ENCODE peak calls at places on chromosomes 5 and 9, in seven cellular contexts. One of them, this sample, is unnamed.

GRCh38 chr9:37574241-37574721 is 1.9 kb downstream of the FBXO10 start:
- DNase-seq in CD4-positive, alpha-beta T cell: no peak
- DNase-seq in stimulated activated naive CD8-positive, alpha-beta T cell treated with anti-CD3 and anti-CD28 coated beads, Interleukin-15, amount 100 ng/mL, for 72 hours: no peak
- DNase-seq in stimulated activated CD4-positive, alpha-beta T cell treated with anti-CD3 and anti-CD28 coated beads, Interleukin-4, amount 100 ng/mL, for 48 hours: no peak
- DNase-seq in breast epithelium: no peak
- DNase-seq in LHCN-M2: peak; percentile 69
- DNase-seq in head of caudate nucleus: no peak
- DNase-seq in this sample: peak; percentile 77

GRCh38 chr5:179730852-179731251 is 1.8 kb upstream of the MAML1 start:
- DNase-seq in LHCN-M2: no peak
- DNase-seq in head of caudate nucleus: no peak
- DNase-seq in CD4-positive, alpha-beta T cell: no peak
- DNase-seq in breast epithelium: no peak
- DNase-seq in stimulated activated CD4-positive, alpha-beta T cell treated with anti-CD3 and anti-CD28 coated beads, Interleukin-4, amount 100 ng/mL, for 48 hours: no peak
- DNase-seq in stimulated activated naive CD8-positive, alpha-beta T cell treated with anti-CD3 and anti-CD28 coated beads, Interleukin-15, amount 100 ng/mL, for 72 hours: no peak
- DNase-seq in this sample: no peak

GRCh38 chr9:96331236-96331947 is 29.4 kb upstream of the HSD17B3 start:
- DNase-seq in stimulated activated naive CD8-positive, alpha-beta T cell treated with anti-CD3 and anti-CD28 coated beads, Interleukin-15, amount 100 ng/mL, for 72 hours: no peak
- DNase-seq in head of caudate nucleus: no peak
- DNase-seq in stimulated activated CD4-positive, alpha-beta T cell treated with anti-CD3 and anti-CD28 coated beads, Interleukin-4, amount 100 ng/mL, for 48 hours: no peak
- DNase-seq in LHCN-M2: no peak
- DNase-seq in CD4-positive, alpha-beta T cell: no peak
- DNase-seq in breast epithelium: no peak
- DNase-seq in this sample: no peak

GRCh38 chr5:122673343-122673742 is 101.5 kb upstream of the SNX2 start:
- DNase-seq in stimulated activated CD4-positive, alpha-beta T cell treated with anti-CD3 and anti-CD28 coated beads, Interleukin-4, amount 100 ng/mL, for 48 hours: no peak
- DNase-seq in stimulated activated naive CD8-positive, alpha-beta T cell treated with anti-CD3 and anti-CD28 coated beads, Interleukin-15, amount 100 ng/mL, for 72 hours: no peak
- DNase-seq in LHCN-M2: no peak
- DNase-seq in breast epithelium: no peak
- DNase-seq in CD4-positive, alpha-beta T cell: no peak
- DNase-seq in head of caudate nucleus: no peak
- DNase-seq in this sample: no peak

GRCh38 chr5:174082286-174082685 is 36.8 kb downstream of the NSG2 start:
- DNase-seq in stimulated activated naive CD8-positive, alpha-beta T cell treated with anti-CD3 and anti-CD28 coated beads, Interleukin-15, amount 100 ng/mL, for 72 hours: no peak
- DNase-seq in LHCN-M2: no peak
- DNase-seq in breast epithelium: no peak
- DNase-seq in CD4-positive, alpha-beta T cell: no peak
- DNase-seq in head of caudate nucleus: peak; percentile 34
- DNase-seq in stimulated activated CD4-positive, alpha-beta T cell treated with anti-CD3 and anti-CD28 coated beads, Interleukin-4, amount 100 ng/mL, for 48 hours: no peak
- DNase-seq in this sample: no peak

GRCh38 chr5:32307769-32308194 is 5.0 kb downstream of the MTMR12 start:
- DNase-seq in head of caudate nucleus: no peak
- DNase-seq in breast epithelium: no peak
- DNase-seq in stimulated activated CD4-positive, alpha-beta T cell treated with anti-CD3 and anti-CD28 coated beads, Interleukin-4, amount 100 ng/mL, for 48 hours: no peak
- DNase-seq in CD4-positive, alpha-beta T cell: no peak
- DNase-seq in LHCN-M2: no peak
- DNase-seq in stimulated activated naive CD8-positive, alpha-beta T cell treated with anti-CD3 and anti-CD28 coated beads, Interleukin-15, amount 100 ng/mL, for 72 hours: no peak
- DNase-seq in this sample: no peak

GRCh38 chr5:179768326-179769085 is 25.3 kb upstream of the LTC4S start:
- DNase-seq in stimulated activated naive CD8-positive, alpha-beta T cell treated with anti-CD3 and anti-CD28 coated beads, Interleukin-15, amount 100 ng/mL, for 72 hours: no peak
- DNase-seq in CD4-positive, alpha-beta T cell: no peak
- DNase-seq in breast epithelium: no peak
- DNase-seq in head of caudate nucleus: no peak
- DNase-seq in LHCN-M2: no peak
- DNase-seq in stimulated activated CD4-positive, alpha-beta T cell treated with anti-CD3 and anti-CD28 coated beads, Interleukin-4, amount 100 ng/mL, for 48 hours: no peak
- DNase-seq in this sample: no peak

GRCh38 chr9:115152281-115152680 is 34.3 kb upstream of the TNC start:
- DNase-seq in CD4-positive, alpha-beta T cell: no peak
- DNase-seq in LHCN-M2: no peak
- DNase-seq in head of caudate nucleus: no peak
- DNase-seq in stimulated activated naive CD8-positive, alpha-beta T cell treated with anti-CD3 and anti-CD28 coated beads, Interleukin-15, amount 100 ng/mL, for 72 hours: no peak
- DNase-seq in stimulated activated CD4-positive, alpha-beta T cell treated with anti-CD3 and anti-CD28 coated beads, Interleukin-4, amount 100 ng/mL, for 48 hours: no peak
- DNase-seq in breast epithelium: no peak
- DNase-seq in this sample: no peak

GRCh38 chr9:109010676-109011655 is 2.3 kb downstream of the CTNNAL1 start:
- DNase-seq in head of caudate nucleus: peak; percentile 42
- DNase-seq in breast epithelium: no peak
- DNase-seq in stimulated activated naive CD8-positive, alpha-beta T cell treated with anti-CD3 and anti-CD28 coated beads, Interleukin-15, amount 100 ng/mL, for 72 hours: peak; percentile 35
- DNase-seq in LHCN-M2: peak; percentile 80
- DNase-seq in CD4-positive, alpha-beta T cell: peak; percentile 44
- DNase-seq in stimulated activated CD4-positive, alpha-beta T cell treated with anti-CD3 and anti-CD28 coated beads, Interleukin-4, amount 100 ng/mL, for 48 hours: peak; percentile 52
- DNase-seq in this sample: peak; percentile 17

GRCh38 chr9:7976167-7976755 is 176.7 kb upstream of the DMAC1 start:
- DNase-seq in CD4-positive, alpha-beta T cell: peak; percentile 4
- DNase-seq in stimulated activated CD4-positive, alpha-beta T cell treated with anti-CD3 and anti-CD28 coated beads, Interleukin-4, amount 100 ng/mL, for 48 hours: peak; percentile 38
- DNase-seq in breast epithelium: no peak
- DNase-seq in LHCN-M2: no peak
- DNase-seq in head of caudate nucleus: no peak
- DNase-seq in stimulated activated naive CD8-positive, alpha-beta T cell treated with anti-CD3 and anti-CD28 coated beads, Interleukin-15, amount 100 ng/mL, for 72 hours: peak; percentile 62
- DNase-seq in this sample: no peak

GRCh38 chr9:4929917-4930316 is 55.2 kb upstream of the JAK2 start:
- DNase-seq in CD4-positive, alpha-beta T cell: no peak
- DNase-seq in LHCN-M2: no peak
- DNase-seq in breast epithelium: no peak
- DNase-seq in stimulated activated CD4-positive, alpha-beta T cell treated with anti-CD3 and anti-CD28 coated beads, Interleukin-4, amount 100 ng/mL, for 48 hours: no peak
- DNase-seq in head of caudate nucleus: no peak
- DNase-seq in stimulated activated naive CD8-positive, alpha-beta T cell treated with anti-CD3 and anti-CD28 coated beads, Interleukin-15, amount 100 ng/mL, for 72 hours: no peak
- DNase-seq in this sample: no peak

GRCh38 chr5:54701179-54701578 is 183.6 kb downstream of the SNX18 start:
- DNase-seq in CD4-positive, alpha-beta T cell: no peak
- DNase-seq in breast epithelium: peak; percentile 95
- DNase-seq in stimulated activated CD4-positive, alpha-beta T cell treated with anti-CD3 and anti-CD28 coated beads, Interleukin-4, amount 100 ng/mL, for 48 hours: no peak
- DNase-seq in LHCN-M2: peak; percentile 100
- DNase-seq in head of caudate nucleus: no peak
- DNase-seq in stimulated activated naive CD8-positive, alpha-beta T cell treated with anti-CD3 and anti-CD28 coated beads, Interleukin-15, amount 100 ng/mL, for 72 hours: no peak
- DNase-seq in this sample: peak; percentile 100

GRCh38 chr9:3824589-3824988 is 298.8 kb upstream of the RFX3 start:
- DNase-seq in CD4-positive, alpha-beta T cell: no peak
- DNase-seq in head of caudate nucleus: no peak
- DNase-seq in stimulated activated naive CD8-positive, alpha-beta T cell treated with anti-CD3 and anti-CD28 coated beads, Interleukin-15, amount 100 ng/mL, for 72 hours: no peak
- DNase-seq in breast epithelium: no peak
- DNase-seq in LHCN-M2: no peak
- DNase-seq in stimulated activated CD4-positive, alpha-beta T cell treated with anti-CD3 and anti-CD28 coated beads, Interleukin-4, amount 100 ng/mL, for 48 hours: no peak
- DNase-seq in this sample: no peak

GRCh38 chr5:92378961-92379611 is 996.0 kb upstream of the ARRDC3 start:
- DNase-seq in LHCN-M2: peak; percentile 86
- DNase-seq in CD4-positive, alpha-beta T cell: no peak
- DNase-seq in breast epithelium: no peak
- DNase-seq in stimulated activated CD4-positive, alpha-beta T cell treated with anti-CD3 and anti-CD28 coated beads, Interleukin-4, amount 100 ng/mL, for 48 hours: no peak
- DNase-seq in head of caudate nucleus: no peak
- DNase-seq in stimulated activated naive CD8-positive, alpha-beta T cell treated with anti-CD3 and anti-CD28 coated beads, Interleukin-15, amount 100 ng/mL, for 72 hours: no peak
- DNase-seq in this sample: peak; percentile 50

GRCh38 chr5:171137768-171138540 is 171.1 kb upstream of the TLX3 start:
- DNase-seq in stimulated activated CD4-positive, alpha-beta T cell treated with anti-CD3 and anti-CD28 coated beads, Interleukin-4, amount 100 ng/mL, for 48 hours: no peak
- DNase-seq in CD4-positive, alpha-beta T cell: no peak
- DNase-seq in head of caudate nucleus: no peak
- DNase-seq in stimulated activated naive CD8-positive, alpha-beta T cell treated with anti-CD3 and anti-CD28 coated beads, Interleukin-15, amount 100 ng/mL, for 72 hours: no peak
- DNase-seq in breast epithelium: no peak
- DNase-seq in LHCN-M2: no peak
- DNase-seq in this sample: no peak

GRCh38 chr5:137146402-137146889 is 352.7 kb downstream of the SPOCK1 start:
- DNase-seq in stimulated activated CD4-positive, alpha-beta T cell treated with anti-CD3 and anti-CD28 coated beads, Interleukin-4, amount 100 ng/mL, for 48 hours: no peak
- DNase-seq in breast epithelium: no peak
- DNase-seq in head of caudate nucleus: peak; percentile 62
- DNase-seq in stimulated activated naive CD8-positive, alpha-beta T cell treated with anti-CD3 and anti-CD28 coated beads, Interleukin-15, amount 100 ng/mL, for 72 hours: no peak
- DNase-seq in LHCN-M2: peak; percentile 98
- DNase-seq in CD4-positive, alpha-beta T cell: no peak
- DNase-seq in this sample: peak; percentile 79

GRCh38 chr5:133240425-133241091 is 188.7 kb downstream of the HSPA4 start:
- DNase-seq in stimulated activated CD4-positive, alpha-beta T cell treated with anti-CD3 and anti-CD28 coated beads, Interleukin-4, amount 100 ng/mL, for 48 hours: peak; percentile 51
- DNase-seq in CD4-positive, alpha-beta T cell: no peak
- DNase-seq in LHCN-M2: peak; percentile 98
- DNase-seq in stimulated activated naive CD8-positive, alpha-beta T cell treated with anti-CD3 and anti-CD28 coated beads, Interleukin-15, amount 100 ng/mL, for 72 hours: no peak
- DNase-seq in head of caudate nucleus: peak; percentile 75
- DNase-seq in breast epithelium: peak; percentile 37
- DNase-seq in this sample: peak; percentile 98

GRCh38 chr9:129175825-129176633 is 2.0 kb downstream of the IER5L start:
- DNase-seq in breast epithelium: peak; percentile 94
- DNase-seq in LHCN-M2: peak; percentile 84
- DNase-seq in CD4-positive, alpha-beta T cell: peak; percentile 10
- DNase-seq in head of caudate nucleus: peak; percentile 78
- DNase-seq in stimulated activated naive CD8-positive, alpha-beta T cell treated with anti-CD3 and anti-CD28 coated beads, Interleukin-15, amount 100 ng/mL, for 72 hours: peak; percentile 84
- DNase-seq in stimulated activated CD4-positive, alpha-beta T cell treated with anti-CD3 and anti-CD28 coated beads, Interleukin-4, amount 100 ng/mL, for 48 hours: peak; percentile 64
- DNase-seq in this sample: peak; percentile 90

GRCh38 chr5:159341914-159342313 is 11.6 kb upstream of the IL12B start:
- DNase-seq in CD4-positive, alpha-beta T cell: peak; percentile 33
- DNase-seq in stimulated activated naive CD8-positive, alpha-beta T cell treated with anti-CD3 and anti-CD28 coated beads, Interleukin-15, amount 100 ng/mL, for 72 hours: peak; percentile 28
- DNase-seq in head of caudate nucleus: peak; percentile 61
- DNase-seq in breast epithelium: peak; percentile 72
- DNase-seq in stimulated activated CD4-positive, alpha-beta T cell treated with anti-CD3 and anti-CD28 coated beads, Interleukin-4, amount 100 ng/mL, for 48 hours: peak; percentile 38
- DNase-seq in LHCN-M2: peak; percentile 65
- DNase-seq in this sample: peak; percentile 83

GRCh38 chr9:17082343-17082742 is 52.5 kb upstream of the CNTLN start:
- DNase-seq in CD4-positive, alpha-beta T cell: no peak
- DNase-seq in breast epithelium: no peak
- DNase-seq in head of caudate nucleus: no peak
- DNase-seq in stimulated activated CD4-positive, alpha-beta T cell treated with anti-CD3 and anti-CD28 coated beads, Interleukin-4, amount 100 ng/mL, for 48 hours: no peak
- DNase-seq in LHCN-M2: peak; percentile 26
- DNase-seq in stimulated activated naive CD8-positive, alpha-beta T cell treated with anti-CD3 and anti-CD28 coated beads, Interleukin-15, amount 100 ng/mL, for 72 hours: no peak
- DNase-seq in this sample: peak; percentile 53

GRCh38 chr5:37739817-37740261 is 100.0 kb downstream of the GDNF start:
- DNase-seq in stimulated activated naive CD8-positive, alpha-beta T cell treated with anti-CD3 and anti-CD28 coated beads, Interleukin-15, amount 100 ng/mL, for 72 hours: no peak
- DNase-seq in breast epithelium: no peak
- DNase-seq in stimulated activated CD4-positive, alpha-beta T cell treated with anti-CD3 and anti-CD28 coated beads, Interleukin-4, amount 100 ng/mL, for 48 hours: no peak
- DNase-seq in CD4-positive, alpha-beta T cell: no peak
- DNase-seq in LHCN-M2: peak; percentile 84
- DNase-seq in head of caudate nucleus: no peak
- DNase-seq in this sample: peak; percentile 60

GRCh38 chr5:58325950-58326500 is 133.9 kb downstream of the PLK2 start:
- DNase-seq in stimulated activated naive CD8-positive, alpha-beta T cell treated with anti-CD3 and anti-CD28 coated beads, Interleukin-15, amount 100 ng/mL, for 72 hours: no peak
- DNase-seq in LHCN-M2: no peak
- DNase-seq in stimulated activated CD4-positive, alpha-beta T cell treated with anti-CD3 and anti-CD28 coated beads, Interleukin-4, amount 100 ng/mL, for 48 hours: no peak
- DNase-seq in breast epithelium: no peak
- DNase-seq in head of caudate nucleus: no peak
- DNase-seq in CD4-positive, alpha-beta T cell: no peak
- DNase-seq in this sample: no peak

GRCh38 chr5:132268698-132269551 is 11.4 kb downstream of the PDLIM4 start:
- DNase-seq in stimulated activated CD4-positive, alpha-beta T cell treated with anti-CD3 and anti-CD28 coated beads, Interleukin-4, amount 100 ng/mL, for 48 hours: no peak
- DNase-seq in breast epithelium: no peak
- DNase-seq in CD4-positive, alpha-beta T cell: no peak
- DNase-seq in stimulated activated naive CD8-positive, alpha-beta T cell treated with anti-CD3 and anti-CD28 coated beads, Interleukin-15, amount 100 ng/mL, for 72 hours: no peak
- DNase-seq in head of caudate nucleus: no peak
- DNase-seq in LHCN-M2: no peak
- DNase-seq in this sample: peak; percentile 66

GRCh38 chr5:79191457-79191856 is 44.5 kb upstream of the JMY start:
- DNase-seq in head of caudate nucleus: no peak
- DNase-seq in CD4-positive, alpha-beta T cell: no peak
- DNase-seq in breast epithelium: no peak
- DNase-seq in stimulated activated CD4-positive, alpha-beta T cell treated with anti-CD3 and anti-CD28 coated beads, Interleukin-4, amount 100 ng/mL, for 48 hours: no peak
- DNase-seq in LHCN-M2: no peak
- DNase-seq in stimulated activated naive CD8-positive, alpha-beta T cell treated with anti-CD3 and anti-CD28 coated beads, Interleukin-15, amount 100 ng/mL, for 72 hours: no peak
- DNase-seq in this sample: no peak

GRCh38 chr5:28779161-28779754 is 1740.9 kb upstream of the CDH9 start:
- DNase-seq in breast epithelium: no peak
- DNase-seq in stimulated activated naive CD8-positive, alpha-beta T cell treated with anti-CD3 and anti-CD28 coated beads, Interleukin-15, amount 100 ng/mL, for 72 hours: no peak
- DNase-seq in LHCN-M2: peak; percentile 25
- DNase-seq in head of caudate nucleus: no peak
- DNase-seq in CD4-positive, alpha-beta T cell: no peak
- DNase-seq in stimulated activated CD4-positive, alpha-beta T cell treated with anti-CD3 and anti-CD28 coated beads, Interleukin-4, amount 100 ng/mL, for 48 hours: no peak
- DNase-seq in this sample: peak; percentile 11

GRCh38 chr5:80406980-80407734 is 707 bp upstream of the ZFYVE16 start:
- DNase-seq in stimulated activated CD4-positive, alpha-beta T cell treated with anti-CD3 and anti-CD28 coated beads, Interleukin-4, amount 100 ng/mL, for 48 hours: no peak
- DNase-seq in breast epithelium: no peak
- DNase-seq in LHCN-M2: peak; percentile 46
- DNase-seq in CD4-positive, alpha-beta T cell: no peak
- DNase-seq in head of caudate nucleus: peak; percentile 31
- DNase-seq in stimulated activated naive CD8-positive, alpha-beta T cell treated with anti-CD3 and anti-CD28 coated beads, Interleukin-15, amount 100 ng/mL, for 72 hours: no peak
- DNase-seq in this sample: no peak

GRCh38 chr9:29078063-29078660 is 1504.9 kb upstream of the C9orf72 start:
- DNase-seq in stimulated activated CD4-positive, alpha-beta T cell treated with anti-CD3 and anti-CD28 coated beads, Interleukin-4, amount 100 ng/mL, for 48 hours: no peak
- DNase-seq in stimulated activated naive CD8-positive, alpha-beta T cell treated with anti-CD3 and anti-CD28 coated beads, Interleukin-15, amount 100 ng/mL, for 72 hours: no peak
- DNase-seq in head of caudate nucleus: no peak
- DNase-seq in LHCN-M2: peak; percentile 82
- DNase-seq in CD4-positive, alpha-beta T cell: no peak
- DNase-seq in breast epithelium: no peak
- DNase-seq in this sample: peak; percentile 22

GRCh38 chr5:102857090-102857818 is 102.1 kb downstream of the PAM start:
- DNase-seq in stimulated activated naive CD8-positive, alpha-beta T cell treated with anti-CD3 and anti-CD28 coated beads, Interleukin-15, amount 100 ng/mL, for 72 hours: no peak
- DNase-seq in CD4-positive, alpha-beta T cell: no peak
- DNase-seq in breast epithelium: no peak
- DNase-seq in stimulated activated CD4-positive, alpha-beta T cell treated with anti-CD3 and anti-CD28 coated beads, Interleukin-4, amount 100 ng/mL, for 48 hours: no peak
- DNase-seq in LHCN-M2: no peak
- DNase-seq in head of caudate nucleus: no peak
- DNase-seq in this sample: no peak

This sample was measured in myocyte.